ENCODE peak calls at places on chromosome 9, in six cellular contexts. Z is A549, I is head of caudate nucleus, J is AG04450, U is Kasumi-1, W is cardiac fibroblast. Y is an unnamed sample.

GRCh38 chr9:123617286-123617685 is 261.3 kb downstream of the CRB2 start:
- DNase-seq in I (no peak), Z (no peak), J (no peak), W (no peak), U (no peak), Y (no peak)

GRCh38 chr9:130189840-130190239 is 17.6 kb downstream of the NCS1 start:
- DNase-seq in W (peak; percentile 78), J (peak; percentile 76), I (no peak), U (no peak), Z (no peak), Y (no peak)

GRCh38 chr9:27384262-27385014 is 87.5 kb upstream of the EQTN start:
- DNase-seq in I (no peak), J (no peak), U (no peak), Z (no peak), W (no peak), Y (no peak)

GRCh38 chr9:124769451-124770358 is 1.4 kb downstream of the NR6A1 start:
- DNase-seq in I (peak; percentile 19), W (no peak), U (peak; percentile 71), Z (peak; percentile 28), J (no peak), Y (no peak)

GRCh38 chr9:80062581-80062980 is 490.8 kb downstream of the TLE4 start:
- DNase-seq in Z (no peak), W (no peak), J (no peak), U (no peak), I (no peak), Y (no peak)

GRCh38 chr9:117815315-117815714 is 111.1 kb downstream of the TLR4 start:
- DNase-seq in I (no peak), W (no peak), Z (no peak), J (no peak), U (no peak), Y (no peak)

GRCh38 chr9:107645464-107645833 is 155.9 kb upstream of the KLF4 start:
- DNase-seq in J (no peak), U (no peak), Z (no peak), W (no peak), I (no peak), Y (no peak)

GRCh38 chr9:131348631-131349521 is 45.0 kb upstream of the PRRC2B start:
- DNase-seq in I (no peak), U (peak; percentile 19), W (no peak), Z (peak; percentile 37), J (no peak), Y (no peak)

GRCh38 chr9:38039090-38039906 is 29.7 kb downstream of the SHB start:
- DNase-seq in I (no peak), W (peak; percentile 76), U (no peak), Z (peak; percentile 58), J (no peak), Y (no peak)